ENCODE peak calls at places on chromosomes 7 and 10, in ten cellular contexts. Q is H1, R is IMR-90, H is astrocyte, D is hepatocyte, A is HCT116, O is GM23338, P is mammary epithelial cell, K is osteoblast, G is SK-N-SH. V is an unnamed sample.

GRCh38 chr7:104982773-104983619 is 31.0 kb upstream of the KMT2E start:
- DNase-seq in H (no peak), K (no peak), R (no peak), Q (no peak), G (no peak), D (no peak), A (no peak), O (no peak), P (no peak), V (no peak)

GRCh38 chr7:19369182-19369581 is 224.0 kb upstream of the FERD3L start:
- DNase-seq in K (peak), A (no peak), O (peak), D (no peak), Q (no peak), P (no peak), G (no peak), R (no peak), H (no peak), V (no peak)

GRCh38 chr7:123580406-123581161 is 21.0 kb upstream of the ASB15 start:
- DNase-seq in G (peak), Q (no peak), H (peak), D (peak), O (peak), P (peak), R (peak), K (peak), A (peak), V (peak)

GRCh38 chr7:65438593-65438992 is 64.9 kb downstream of the ZNF92 start:
- DNase-seq in Q (no peak), R (peak), K (peak), O (no peak), P (peak), A (peak), D (peak), H (peak), G (no peak), V (no peak)

GRCh38 chr7:131961281-131961680 is 404.9 kb upstream of the PODXL start:
- DNase-seq in H (no peak), P (no peak), D (no peak), R (no peak), G (no peak), K (no peak), O (no peak), A (no peak), Q (no peak), V (no peak)

GRCh38 chr10:116848032-116848911 is 1.0 kb upstream of the ENO4 start:
- DNase-seq in O (peak), K (no peak), D (no peak), R (no peak), P (peak), H (peak), A (no peak), G (no peak), Q (no peak), V (no peak)

GRCh38 chr10:96616961-96617360 is 30.1 kb upstream of the TM9SF3 start:
- DNase-seq in A (no peak), D (no peak), G (no peak), H (no peak), P (no peak), K (no peak), R (no peak), Q (no peak), O (no peak), V (no peak)

GRCh38 chr7:29113384-29114102 is 32.8 kb downstream of the CPVL start:
- DNase-seq in P (peak), Q (no peak), H (peak), A (peak), O (peak), K (no peak), D (peak), R (no peak), G (no peak), V (peak)

GRCh38 chr7:43906327-43907010 is at the start of gene URGCP:
- DNase-seq in R (peak), O (peak), G (peak), H (peak), P (peak), K (peak), A (no peak), D (peak), Q (peak), V (peak)

GRCh38 chr7:13874783-13875182 is 114.7 kb downstream of the ETV1 start:
- DNase-seq in P (peak), O (no peak), D (no peak), G (no peak), K (peak), H (peak), Q (no peak), A (no peak), R (peak), V (no peak)

GRCh38 chr10:89120931-89121907 is 85.9 kb downstream of the CH25H start:
- DNase-seq in D (no peak), R (peak), G (no peak), A (no peak), K (no peak), Q (no peak), P (no peak), H (peak), O (no peak), V (no peak)

DNA sequence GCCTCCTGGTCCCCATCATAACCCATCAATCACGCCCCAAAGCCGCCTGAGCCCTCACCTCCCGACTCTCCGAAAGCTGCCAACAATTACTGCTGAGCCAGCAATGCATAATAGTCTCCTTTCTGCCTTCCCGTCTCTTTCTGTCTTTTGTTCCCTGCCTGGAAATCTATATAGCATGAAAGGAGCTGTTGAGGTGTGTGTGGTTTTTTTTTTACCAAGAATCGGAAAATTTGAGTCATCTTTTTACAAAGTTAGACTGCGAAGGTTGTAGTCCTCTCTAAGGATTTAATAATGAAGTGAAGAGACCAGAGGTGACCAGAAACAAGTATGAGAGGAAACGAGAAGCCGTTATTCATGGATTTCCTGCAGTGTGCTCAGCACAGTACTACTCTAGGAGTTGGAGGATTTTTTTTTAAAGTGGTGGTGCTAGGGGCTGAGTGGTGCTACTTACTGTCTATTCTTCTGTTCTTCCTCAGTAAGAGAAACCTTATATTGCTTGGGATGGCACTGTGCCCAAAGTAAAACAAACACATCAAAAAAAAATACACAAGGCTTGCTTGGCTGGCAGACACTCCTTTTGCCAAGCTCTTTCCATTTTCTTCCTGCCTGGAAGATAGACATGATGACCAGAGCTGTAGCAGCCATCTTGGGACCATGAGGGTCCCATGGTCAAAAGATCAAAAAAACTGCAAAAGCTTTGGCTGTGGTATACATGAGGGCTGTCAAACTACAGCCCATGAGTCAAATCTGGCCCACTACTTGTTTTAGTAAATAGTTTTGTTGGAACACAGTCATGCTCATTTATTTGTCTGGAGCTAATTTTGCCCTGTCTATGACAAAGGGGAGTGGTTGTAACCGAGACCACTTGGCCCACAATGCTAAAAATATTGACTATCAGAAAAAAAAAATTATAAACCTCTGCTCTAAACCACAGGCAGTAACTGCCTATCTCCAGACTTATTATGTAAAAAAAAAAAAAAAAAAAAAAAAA is 37.3 kb downstream of the ASB13 start:
- DNase-seq in Q (no peak), D (no peak), K (peak), A (no peak), P (no peak), H (peak), O (no peak), G (no peak), R (peak), V (no peak)
- H2AFZ ChIP-seq in Q (peak), D (peak), K (peak), A (peak), P (no peak), H (peak), O (peak), G (no peak), R (peak), V (no peak)

DNA sequence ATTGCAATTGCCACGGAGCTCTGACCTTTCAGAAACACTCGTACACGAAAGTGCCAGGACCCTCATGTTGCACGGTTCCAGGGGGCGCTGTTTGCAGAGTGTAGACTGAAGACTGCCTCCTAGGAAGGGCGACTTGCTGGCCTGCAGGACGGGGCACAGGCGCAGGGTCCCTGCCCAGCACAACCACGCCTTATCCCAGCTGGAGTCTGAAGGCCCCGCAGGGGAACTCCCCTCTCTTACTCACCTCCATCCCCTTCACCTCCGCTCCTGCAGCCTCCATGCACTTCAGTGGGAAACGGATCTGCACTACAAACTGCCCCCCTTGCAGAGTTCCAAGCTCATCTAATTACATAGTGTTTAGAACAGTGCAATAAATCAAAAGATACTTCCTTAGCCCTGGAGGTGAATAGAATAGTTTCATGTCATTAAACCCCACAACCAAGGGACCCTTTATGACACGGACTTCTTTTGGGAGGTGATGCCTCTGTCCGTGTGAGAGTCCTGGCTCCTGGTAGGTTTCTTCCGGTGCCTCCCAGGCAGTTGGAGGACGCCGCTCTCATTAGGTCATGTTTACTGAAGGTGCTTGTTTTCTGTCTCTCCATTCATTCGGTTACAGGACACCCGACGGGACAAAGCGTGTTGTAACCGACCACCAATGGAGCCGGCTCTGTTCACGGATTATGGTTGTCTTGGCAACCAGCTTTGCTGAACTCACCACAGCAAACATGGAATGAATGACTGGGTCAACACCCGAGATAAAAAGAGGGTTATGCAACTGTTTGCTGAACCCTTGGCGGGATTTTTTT is 262.2 kb downstream of the BAMBI start:
- DNase-seq in O (peak), D (peak), K (peak), A (no peak), R (peak), P (no peak), Q (peak), G (no peak), H (peak), V (peak)
- TF ChIP-seq CTCF in O (peak), D (peak), K (peak), A (peak), R (no peak), P (no peak), Q (peak), G (peak), H (peak), V (peak)

GRCh38 chr7:49022448-49022847 is 98.1 kb downstream of the CDC14C start:
- DNase-seq in K (no peak), R (no peak), H (no peak), O (no peak), P (no peak), A (no peak), G (no peak), Q (no peak), D (no peak), V (no peak)
- H2AFZ ChIP-seq in K (no peak), R (no peak), H (no peak), O (no peak), P (no peak), A (no peak), G (no peak), Q (no peak), D (no peak), V (no peak)

GRCh38 chr7:150737265-150738055 is at the start of gene GIMAP5:
- DNase-seq in O (no peak), R (no peak), D (no peak), K (no peak), G (no peak), Q (no peak), P (no peak), H (no peak), A (no peak), V (no peak)

GRCh38 chr7:150740053-150740452 is 2.8 kb downstream of the GIMAP5 start:
- DNase-seq in O (no peak), K (no peak), G (no peak), A (no peak), D (no peak), P (peak), Q (no peak), H (no peak), R (no peak), V (no peak)

GRCh38 chr7:150736864-150737263 is 354 bp upstream of the GIMAP5 start:
- DNase-seq in P (no peak), O (no peak), R (no peak), K (no peak), H (no peak), Q (no peak), G (no peak), A (no peak), D (no peak), V (no peak)

GRCh38 chr7:150738092-150739044 is 1.1 kb downstream of the GIMAP5 start:
- DNase-seq in D (no peak), A (peak), P (peak), Q (no peak), O (no peak), R (no peak), G (no peak), H (no peak), K (no peak), V (no peak)

GRCh38 chr7:150739045-150739432 is 1.8 kb downstream of the GIMAP5 start:
- DNase-seq in A (no peak), K (no peak), R (no peak), D (no peak), Q (no peak), H (no peak), O (no peak), G (no peak), P (no peak), V (no peak)
- TF ChIP-seq CTCF in A (peak), K (no peak), R (no peak), D (peak), Q (no peak), H (no peak), O (no peak), G (no peak), P (peak), V (no peak)

GRCh38 chr10:101140084-101140949 is 9.2 kb downstream of the TLX1 start:
- DNase-seq in R (no peak), H (no peak), A (no peak), P (no peak), Q (no peak), G (peak), O (peak), K (peak), D (no peak), V (no peak)

GRCh38 chr10:101142533-101143353 is 11.6 kb downstream of the TLX1 start:
- DNase-seq in P (no peak), H (no peak), K (no peak), O (no peak), G (no peak), Q (no peak), A (no peak), R (no peak), D (no peak), V (no peak)

GRCh38 chr10:101143354-101143648 is 12.2 kb downstream of the TLX1 start:
- DNase-seq in G (no peak), D (no peak), K (peak), A (no peak), O (no peak), H (no peak), R (no peak), Q (no peak), P (no peak), V (no peak)

GRCh38 chr10:101140950-101141621 is 10.0 kb downstream of the TLX1 start:
- DNase-seq in H (no peak), Q (no peak), P (no peak), A (no peak), G (no peak), K (peak), D (no peak), R (no peak), O (no peak), V (no peak)

GRCh38 chr10:101141622-101142532 is 10.8 kb downstream of the TLX1 start:
- DNase-seq in P (peak), H (peak), G (peak), R (peak), O (peak), A (peak), D (peak), Q (peak), K (peak), V (peak)
- H2AFZ ChIP-seq in P (peak), H (no peak), G (peak), R (peak), O (no peak), A (peak), D (no peak), Q (no peak), K (peak), V (peak)

GRCh38 chr7:2432910-2433712 is 29.7 kb downstream of the CHST12 start:
- DNase-seq in Q (no peak), P (no peak), K (peak), D (no peak), H (no peak), O (no peak), R (no peak), G (no peak), A (no peak), V (no peak)

GRCh38 chr7:2436341-2437104 is 33.1 kb downstream of the CHST12 start:
- DNase-seq in H (no peak), Q (no peak), K (peak), O (no peak), A (no peak), G (peak), P (no peak), D (no peak), R (no peak), V (no peak)

GRCh38 chr7:2433713-2434550 is 30.5 kb downstream of the CHST12 start:
- DNase-seq in K (peak), D (no peak), H (no peak), A (no peak), O (no peak), Q (no peak), G (peak), R (no peak), P (no peak), V (peak)

GRCh38 chr7:2425749-2426148 is 22.3 kb downstream of the CHST12 start:
- DNase-seq in Q (no peak), K (peak), R (no peak), D (no peak), H (no peak), G (no peak), A (no peak), P (no peak), O (no peak), V (no peak)

DNA sequence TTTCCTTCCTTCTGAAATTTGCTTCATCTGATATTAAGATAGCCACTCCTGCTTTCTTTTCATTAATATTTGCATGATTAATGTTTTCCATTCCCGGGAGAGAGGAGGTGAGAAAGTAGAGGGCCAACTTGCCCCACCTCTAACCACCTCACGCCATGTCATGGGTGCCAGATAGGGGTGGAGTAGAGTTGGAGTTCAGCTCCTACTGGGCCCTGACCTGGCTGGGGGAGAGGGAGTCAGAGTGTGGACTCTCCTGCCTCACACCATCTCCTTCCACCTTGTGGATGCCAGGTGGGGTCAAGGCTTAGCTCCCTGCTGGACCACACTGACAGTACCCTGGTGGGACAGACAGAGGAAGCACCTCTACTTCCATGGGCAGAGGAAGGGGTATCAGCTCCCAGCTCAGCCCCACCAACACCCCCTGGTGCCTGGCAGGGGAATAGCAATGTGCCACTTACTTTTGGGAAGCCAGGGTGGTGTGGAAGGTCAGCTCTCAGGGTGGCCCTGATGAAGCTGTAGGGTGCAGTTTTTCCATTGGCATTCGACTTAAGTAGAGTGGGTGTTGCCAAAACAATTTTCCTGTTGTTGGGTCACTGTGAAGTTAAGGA is 28.0 kb downstream of the CHST12 start:
- DNase-seq in P (no peak), O (peak), Q (peak), H (no peak), K (peak), R (no peak), D (no peak), A (no peak), G (peak), V (no peak)
- TF ChIP-seq CTCF in P (peak), O (peak), Q (peak), H (no peak), K (peak), R (peak), D (no peak), A (peak), G (peak), V (peak)

DNA sequence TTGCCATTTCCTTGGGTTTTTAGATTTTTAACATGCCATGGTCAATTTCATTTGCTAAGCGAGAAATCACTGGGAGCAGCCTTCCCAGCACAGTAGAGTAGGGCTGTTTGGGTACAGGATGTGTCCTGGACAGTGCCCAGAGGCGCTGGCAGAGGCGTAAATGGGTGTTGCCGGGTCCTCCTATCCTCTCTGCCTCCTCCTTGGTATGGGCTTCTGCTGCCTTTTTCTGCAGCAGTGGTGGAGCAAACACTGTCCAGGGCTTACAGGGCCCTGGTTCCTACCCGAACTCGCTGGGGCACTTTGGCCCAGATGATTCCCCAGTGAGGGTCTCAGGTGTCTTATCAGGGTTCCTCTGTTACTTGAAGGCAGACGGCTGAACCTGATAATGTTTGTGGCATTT is 298.4 kb downstream of the RPS24 start:
- DNase-seq in D (no peak), K (no peak), A (no peak), Q (peak), O (no peak), P (no peak), R (no peak), H (no peak), G (no peak), V (no peak)
- H2AFZ ChIP-seq in D (no peak), K (peak), A (no peak), Q (no peak), O (no peak), P (no peak), R (no peak), H (no peak), G (peak), V (no peak)